ENCODE peak calls at places on chromosomes 1 and 21, in eight cellular contexts. R, C, A, S, H, Z, M and U are unnamed samples.

GRCh38 chr1:115088871-115089442 is 346 bp downstream of the TSPAN2 start:
- DNase-seq in R (no peak), C (no peak), A (no peak), S (no peak), H (no peak), Z (no peak), M (no peak), U (no peak)

GRCh38 chr1:109624215-109625010 is 4.8 kb downstream of the AMPD2 start:
- DNase-seq in R (no peak), C (no peak), A (no peak), S (no peak), H (no peak), Z (no peak), M (no peak), U (no peak)

GRCh38 chr21:31865429-31865970 is 7.3 kb upstream of the HUNK start:
- DNase-seq in R (no peak), C (no peak), A (no peak), S (no peak), H (no peak), Z (no peak), M (no peak), U (no peak)

GRCh38 chr1:192879416-192879815 is 70.6 kb downstream of the RGS2 start:
- DNase-seq in R (peak), C (peak), A (no peak), S (no peak), H (peak), Z (no peak), M (peak), U (no peak)

GRCh38 chr1:18670267-18670910 is 39.7 kb downstream of the PAX7 start:
- DNase-seq in R (no peak), C (no peak), A (no peak), S (no peak), H (no peak), Z (no peak), M (no peak), U (peak)

GRCh38 chr1:243580072-243580471 is 270.0 kb downstream of the AKT3 start:
- DNase-seq in R (peak), C (no peak), A (no peak), S (no peak), H (no peak), Z (no peak), M (peak), U (peak)

GRCh38 chr1:116066868-116067563 is 44.2 kb upstream of the MAB21L3 start:
- DNase-seq in R (peak), C (no peak), A (peak), S (peak), H (no peak), Z (peak), M (peak), U (peak)

GRCh38 chr1:107935396-107936064 is 29.4 kb downstream of the VAV3 start:
- DNase-seq in R (peak), C (no peak), A (no peak), S (no peak), H (no peak), Z (no peak), M (no peak), U (no peak)

GRCh38 chr21:45634511-45635183 is 8.9 kb upstream of the PCBP3 start:
- DNase-seq in R (peak), C (no peak), A (no peak), S (no peak), H (no peak), Z (peak), M (peak), U (no peak)

GRCh38 chr1:240190881-240191385 is 99.2 kb downstream of the FMN2 start:
- DNase-seq in R (peak), C (no peak), A (peak), S (peak), H (peak), Z (peak), M (peak), U (peak)

GRCh38 chr1:42942444-42942843 is 16.2 kb downstream of the SLC2A1 start:
- DNase-seq in R (no peak), C (no peak), A (no peak), S (no peak), H (no peak), Z (no peak), M (no peak), U (peak)

GRCh38 chr1:64745181-64745985 is 508 bp downstream of the RAVER2 start:
- DNase-seq in R (peak), C (peak), A (no peak), S (no peak), H (no peak), Z (no peak), M (peak), U (peak)

GRCh38 chr1:15254521-15254920 is 7.5 kb downstream of the FHAD1 start:
- DNase-seq in R (peak), C (no peak), A (no peak), S (no peak), H (no peak), Z (no peak), M (no peak), U (no peak)

GRCh38 chr1:204524986-204525385 is 8.8 kb downstream of the MDM4 start:
- DNase-seq in R (no peak), C (no peak), A (no peak), S (no peak), H (no peak), Z (no peak), M (no peak), U (peak)

GRCh38 chr1:172107261-172107820 is 266.0 kb downstream of the DNM3 start:
- DNase-seq in R (no peak), C (no peak), A (no peak), S (peak), H (no peak), Z (no peak), M (no peak), U (no peak)

GRCh38 chr1:159889821-159890252 is 10.1 kb downstream of the CFAP45 start:
- DNase-seq in R (peak), C (peak), A (peak), S (peak), H (peak), Z (peak), M (peak), U (peak)

GRCh38 chr1:18299441-18300338 is 181.0 kb upstream of the KLHDC7A start:
- DNase-seq in R (peak), C (no peak), A (no peak), S (no peak), H (no peak), Z (no peak), M (no peak), U (peak)

GRCh38 chr1:245512980-245513578 is 358.3 kb downstream of the KIF26B start:
- DNase-seq in R (peak), C (no peak), A (no peak), S (no peak), H (no peak), Z (no peak), M (no peak), U (no peak)
- TF ChIP-seq CTCF in R (peak), C (no peak), A (peak), S (peak), H (no peak), Z (no peak), M (peak), U (peak)

DNA sequence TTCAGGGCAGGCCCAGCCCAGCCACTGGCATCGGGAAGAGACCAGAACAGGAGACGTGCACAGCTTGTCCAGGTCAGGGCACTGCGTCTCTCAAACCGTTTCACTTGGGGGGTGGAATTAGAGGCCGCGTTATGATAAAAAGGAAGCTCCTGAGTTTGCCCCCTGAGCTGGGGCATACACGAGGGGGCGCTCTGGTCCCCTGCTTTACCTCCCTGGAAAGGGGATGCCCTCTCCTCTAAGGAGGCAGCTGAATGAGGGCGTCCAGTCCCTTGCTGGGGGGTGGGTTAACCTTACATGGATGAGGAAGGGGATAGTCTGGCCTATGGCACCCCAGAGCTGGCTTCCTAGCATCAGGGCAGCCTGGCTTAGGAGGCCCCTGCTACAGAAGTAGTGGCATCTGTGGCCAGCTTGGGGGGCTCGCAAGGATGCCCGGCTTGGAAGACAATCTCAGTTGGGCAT is 2.3 kb downstream of the MYOG start:
- DNase-seq in R (no peak), C (peak), A (no peak), S (no peak), H (no peak), Z (no peak), M (no peak), U (no peak)
- TF ChIP-seq CTCF in R (no peak), C (no peak), A (no peak), S (no peak), H (no peak), Z (no peak), M (no peak), U (peak)

GRCh38 chr21:43809346-43809799 is 20.0 kb downstream of the RRP1 start:
- DNase-seq in R (no peak), C (no peak), A (no peak), S (no peak), H (no peak), Z (no peak), M (no peak), U (no peak)
- TF ChIP-seq CTCF in R (no peak), C (no peak), A (no peak), S (no peak), H (no peak), Z (no peak), M (no peak), U (no peak)

DNA sequence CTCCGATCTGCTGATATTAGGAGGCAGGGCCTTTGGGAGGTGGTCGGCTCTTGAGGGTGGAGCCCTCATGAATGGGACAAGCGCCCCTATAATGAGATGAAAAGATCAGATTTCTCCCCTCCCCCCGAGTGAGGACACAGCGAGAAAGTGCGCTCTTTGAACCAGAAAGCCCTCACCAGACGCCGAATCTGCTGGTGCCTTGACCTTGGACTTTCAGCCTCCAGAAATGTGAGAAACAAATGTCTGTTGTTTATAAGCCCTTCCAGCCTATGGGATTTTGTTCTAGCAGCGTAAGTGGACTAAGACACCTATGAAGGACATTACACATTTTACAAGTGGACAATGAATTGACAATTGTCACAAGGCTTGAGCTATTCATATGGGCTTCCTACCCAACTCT is 80.2 kb downstream of the RIPK4 start:
- DNase-seq in R (no peak), C (no peak), A (no peak), S (no peak), H (no peak), Z (no peak), M (no peak), U (no peak)
- TF ChIP-seq CTCF in R (no peak), C (no peak), A (no peak), S (no peak), H (no peak), Z (no peak), M (no peak), U (no peak)

GRCh38 chr1:2108213-2108876 is 58.1 kb downstream of the PRKCZ start:
- DNase-seq in R (peak), C (no peak), A (no peak), S (no peak), H (no peak), Z (no peak), M (peak), U (no peak)
- TF ChIP-seq CTCF in R (peak), C (peak), A (peak), S (peak), H (peak), Z (peak), M (peak), U (peak)